ENCODE peak calls at places on chromosomes 13 and 19, in four cellular contexts. P, E, A and Q are unnamed samples.

GRCh38 chr19:45506991-45507863 is at the start of gene VASP:
- DNase-seq in E (peak; percentile 87), A (peak; percentile 72), P (peak; percentile 92), Q (peak; percentile 85)

GRCh38 chr13:50892162-50892944 is 17.2 kb upstream of the RNASEH2B start:
- DNase-seq in P (no peak), E (no peak), A (no peak), Q (no peak)

GRCh38 chr13:73428137-73428536 is 369.3 kb downstream of the KLF5 start:
- DNase-seq in A (peak; percentile 94), E (peak; percentile 28), P (no peak), Q (peak; percentile 12)

GRCh38 chr13:109381546-109382180 is 404.7 kb downstream of the IRS2 start:
- DNase-seq in P (no peak), A (peak; percentile 88), E (no peak), Q (peak; percentile 72)

GRCh38 chr19:53254451-53255341 is at the start of gene ZNF677:
- DNase-seq in P (peak; percentile 96), A (peak; percentile 67), E (peak; percentile 74), Q (peak; percentile 70)

GRCh38 chr19:41753159-41753558 is 2.2 kb upstream of the CEACAM6 start:
- DNase-seq in E (peak; percentile 40), A (no peak), P (no peak), Q (peak; percentile 2)

GRCh38 chr19:10699650-10700335 is 1.4 kb upstream of the QTRT1 start:
- DNase-seq in E (peak; percentile 55), A (peak; percentile 12), P (no peak), Q (peak; percentile 73)

GRCh38 chr19:36436531-36436930 is 18.1 kb upstream of the ZFP82 start:
- DNase-seq in A (no peak), P (no peak), E (no peak), Q (peak; percentile 2)

GRCh38 chr19:35519291-35519690 is 5.8 kb upstream of the DMKN start:
- DNase-seq in A (no peak), E (peak; percentile 40), P (no peak), Q (no peak)

GRCh38 chr19:41734585-41734984 is 20.7 kb upstream of the CEACAM6 start:
- DNase-seq in E (peak; percentile 55), A (no peak), P (no peak), Q (no peak)

GRCh38 chr19:32407004-32407992 is 1.7 kb downstream of the DPY19L3 start:
- DNase-seq in E (no peak), A (peak; percentile 49), P (no peak), Q (peak; percentile 12)

GRCh38 chr13:112245959-112246358 is 130.2 kb upstream of the SPACA7 start:
- DNase-seq in A (no peak), P (no peak), E (no peak), Q (no peak)

GRCh38 chr13:110758195-110758594 is 44.7 kb downstream of the ING1 start:
- DNase-seq in P (no peak), A (peak; percentile 2), E (no peak), Q (peak; percentile 11)

GRCh38 chr13:65856464-65856863 is 1373.7 kb downstream of the PCDH9 start:
- DNase-seq in A (peak; percentile 48), P (no peak), E (no peak), Q (peak; percentile 67)

GRCh38 chr13:49977992-49978391 is 18.9 kb upstream of the TRIM13 start:
- DNase-seq in E (no peak), A (no peak), P (no peak), Q (no peak)

GRCh38 chr19:37007587-37008220 is 70.5 kb upstream of the ZNF420 start:
- DNase-seq in E (no peak), A (peak; percentile 37), P (no peak), Q (peak; percentile 40)

GRCh38 chr19:53945441-53945840 is 17.3 kb upstream of the CACNG8 start:
- DNase-seq in A (peak; percentile 7), P (no peak), E (no peak), Q (peak; percentile 13)

GRCh38 chr19:45766919-45767346 is 2.1 kb downstream of the SIX5 start:
- DNase-seq in A (no peak), P (no peak), E (peak; percentile 19), Q (no peak)

GRCh38 chr13:66805657-66806056 is 424.5 kb downstream of the PCDH9 start:
- DNase-seq in P (no peak), A (peak; percentile 81), E (no peak), Q (peak; percentile 81)

GRCh38 chr13:50200988-50201387 is 185.7 kb downstream of the KCNRG start:
- DNase-seq in E (no peak), A (peak; percentile 49), P (no peak), Q (no peak)

GRCh38 chr19:35330475-35330874 is 1.5 kb downstream of the CD22 start:
- DNase-seq in A (no peak), P (no peak), E (no peak), Q (no peak)

GRCh38 chr19:15702590-15702930 is 25.3 kb upstream of the OR10H2 start:
- DNase-seq in P (peak; percentile 77), E (peak; percentile 85), A (no peak), Q (no peak)

GRCh38 chr13:26037302-26037701 is 14.5 kb downstream of the SHISA2 start:
- DNase-seq in P (no peak), E (no peak), A (no peak), Q (no peak)

GRCh38 chr13:30580852-30581502 is 36.7 kb upstream of the USPL1 start:
- DNase-seq in P (no peak), E (peak; percentile 7), A (no peak), Q (no peak)

GRCh38 chr19:35030257-35031071 is at the start of gene SCN1B:
- DNase-seq in P (peak; percentile 81), A (peak; percentile 33), E (peak; percentile 74), Q (peak; percentile 46)

GRCh38 chr13:102707465-102707864 is 12.6 kb upstream of the METTL21C start:
- DNase-seq in A (peak; percentile 91), P (no peak), E (no peak), Q (peak; percentile 83)

GRCh38 chr13:71525004-71525403 is 342.0 kb downstream of the DACH1 start:
- DNase-seq in P (no peak), E (no peak), A (no peak), Q (no peak)

DNA sequence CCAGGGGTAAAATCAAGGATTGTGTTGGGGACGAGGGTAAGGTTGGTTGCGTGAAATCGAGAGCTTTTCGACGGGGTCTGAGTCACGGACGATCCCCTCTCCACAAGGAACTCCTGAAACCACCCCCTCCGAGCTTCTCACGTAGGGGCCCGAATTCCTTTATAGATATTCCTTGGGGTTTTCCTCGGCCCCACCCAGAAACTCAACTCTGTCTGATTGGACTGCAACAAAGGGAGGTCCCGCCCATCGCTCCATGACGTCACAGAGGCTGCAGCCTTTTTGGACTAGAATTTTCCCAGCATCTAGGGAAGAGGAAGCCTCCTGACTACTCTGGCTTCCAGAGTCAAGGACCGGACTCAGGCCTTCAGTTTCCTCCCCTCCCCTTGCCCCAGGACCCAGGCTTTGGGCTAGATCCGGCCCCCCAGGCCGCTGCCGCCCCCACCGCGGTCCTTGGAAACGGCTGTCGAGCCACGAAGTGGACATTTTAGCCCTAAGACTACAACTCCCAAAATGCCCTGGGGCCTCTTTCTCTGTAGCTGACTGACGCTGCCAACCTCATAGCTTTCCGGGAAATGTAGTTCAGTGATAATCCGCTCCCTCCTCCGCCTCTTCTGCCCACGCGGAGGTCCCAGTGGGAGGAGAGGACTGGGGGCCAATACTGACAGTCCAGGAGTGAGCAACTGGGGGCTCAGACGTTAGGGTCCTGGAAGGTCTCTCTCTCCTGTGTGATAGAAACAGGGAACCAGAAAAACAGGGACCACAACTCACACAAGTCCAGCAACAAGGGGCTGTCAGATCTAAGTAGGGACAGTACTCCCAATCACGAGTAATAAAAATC is at the start of gene IZUMO1:
- DNase-seq in E (peak; percentile 70), A (peak; percentile 81), P (peak; percentile 77), Q (peak; percentile 94)
- H3K27ac ChIP-seq in E (no peak within 1 kb of the TSS), A (peak within 1 kb of the TSS; percentile 89), P (peak within 1 kb of the TSS; percentile 52), Q (peak within 1 kb of the TSS; percentile 93)

GRCh38 chr13:43880930-43881329 is 1.2 kb downstream of the LACC1 start:
- DNase-seq in E (no peak), P (no peak), A (no peak), Q (no peak)
- H3K27ac ChIP-seq in E (no peak overlapping the region), P (no peak overlapping the region), A (no peak overlapping the region), Q (no peak overlapping the region)

GRCh38 chr19:33673996-33674395 is 52.2 kb downstream of the CHST8 start:
- DNase-seq in E (no peak), P (peak; percentile 37), A (no peak), Q (no peak)

GRCh38 chr19:33675501-33676124 is 53.9 kb downstream of the CHST8 start:
- DNase-seq in E (no peak), A (no peak), P (no peak), Q (no peak)

GRCh38 chr19:33676999-33677665 is 55.4 kb downstream of the CHST8 start:
- DNase-seq in E (no peak), A (no peak), P (peak; percentile 31), Q (no peak)

GRCh38 chr19:33673258-33673875 is 51.6 kb downstream of the CHST8 start:
- DNase-seq in E (no peak), P (no peak), A (no peak), Q (no peak)

DNA sequence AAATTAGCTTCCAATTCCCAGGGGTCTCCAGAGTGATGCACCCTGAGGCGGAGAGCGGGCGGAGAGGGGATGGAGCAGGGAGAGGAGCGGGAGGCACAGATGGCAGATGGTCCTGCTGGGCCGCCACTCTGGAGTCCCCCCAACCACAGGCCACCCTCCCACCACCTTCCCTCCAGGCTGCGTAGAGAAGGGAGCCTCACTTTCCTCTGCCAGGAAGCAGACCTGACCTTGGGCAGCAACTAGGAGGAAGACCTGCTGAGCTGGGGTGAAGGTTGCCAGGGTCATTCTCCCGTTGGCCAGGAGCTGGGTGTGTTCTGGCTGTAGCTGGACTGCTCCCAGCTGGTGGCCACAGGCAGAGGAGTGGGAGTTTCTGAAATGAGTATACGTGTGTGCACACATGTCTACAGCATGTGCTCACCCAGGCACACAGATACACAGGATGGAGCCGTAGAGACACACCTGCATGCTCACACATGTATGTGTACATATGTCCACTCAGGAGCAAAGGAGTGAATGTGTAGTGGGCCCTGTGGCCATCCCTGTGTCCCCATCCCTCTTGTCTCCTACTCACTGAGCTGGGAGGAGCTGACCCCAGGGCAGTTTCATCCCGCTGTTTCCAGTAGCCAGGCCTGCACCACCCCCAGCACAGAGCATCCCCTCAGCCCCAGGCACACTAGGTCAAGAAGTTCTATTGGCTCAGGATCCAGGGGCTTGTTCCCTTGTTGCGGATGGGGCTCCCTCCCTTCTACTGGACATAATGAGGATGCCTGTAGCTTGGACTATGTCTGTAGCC is 53.0 kb downstream of the CHST8 start:
- DNase-seq in A (no peak), E (no peak), P (peak; percentile 45), Q (no peak)
- H3K27ac ChIP-seq in A (no peak overlapping the region), E (no peak overlapping the region), P (no peak overlapping the region), Q (no peak overlapping the region)

GRCh38 chr19:29320611-29321010 is 107.7 kb upstream of the UQCRFS1 start:
- DNase-seq in A (no peak), E (no peak), P (no peak), Q (no peak)
- H3K27ac ChIP-seq in A (no peak overlapping the region), E (no peak overlapping the region), P (no peak overlapping the region), Q (no peak overlapping the region)

DNA sequence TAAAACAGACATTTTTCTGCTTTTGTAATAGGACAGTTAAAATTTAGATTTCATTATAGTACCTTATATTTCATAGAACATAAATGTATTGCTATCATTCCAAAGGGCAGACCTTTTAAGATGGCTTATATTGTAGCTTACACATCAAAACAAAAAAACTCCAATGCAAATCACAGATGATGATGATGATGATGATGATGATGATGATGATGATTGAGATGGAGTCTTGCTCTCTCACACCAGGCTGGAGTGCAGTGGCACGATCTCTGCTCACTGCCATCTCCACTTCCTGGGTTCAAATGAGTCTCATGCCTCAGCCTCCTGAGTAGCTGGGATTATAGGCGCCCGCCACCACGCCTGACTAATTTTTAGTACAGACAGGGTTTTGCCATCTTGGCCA is 189.9 kb upstream of the RNF113B start:
- DNase-seq in A (no peak), P (no peak), E (no peak), Q (no peak)
- H3K27ac ChIP-seq in A (no peak overlapping the region), P (no peak overlapping the region), E (no peak overlapping the region), Q (no peak overlapping the region)